ENCODE peak calls at places on chromosomes 5 and 9, in seven cellular contexts. E, O, B, X, U, P and Z are unnamed samples.

GRCh38 chr9:73034962-73035361 is 82.1 kb upstream of the ALDH1A1 start:
- DNase-seq in E (no peak), U (no peak), O (no peak), P (no peak), B (no peak), X (no peak), Z (no peak)

GRCh38 chr5:56012281-56012963 is 17.7 kb upstream of the IL6ST start:
- DNase-seq in X (peak), P (no peak), B (no peak), O (no peak), E (no peak), U (no peak), Z (no peak)

GRCh38 chr5:86861514-86861913 is 243.8 kb downstream of the COX7C start:
- DNase-seq in E (peak), X (no peak), U (peak), O (no peak), B (no peak), P (no peak), Z (peak)

GRCh38 chr9:110284211-110284849 is 28.0 kb upstream of the TXN start:
- DNase-seq in O (no peak), P (no peak), B (no peak), E (no peak), X (no peak), U (no peak), Z (no peak)

GRCh38 chr9:13146838-13147237 is 132.7 kb downstream of the MPDZ start:
- DNase-seq in B (no peak), U (no peak), X (no peak), E (no peak), O (peak), P (no peak), Z (no peak)

GRCh38 chr5:64767959-64768357 is 533 bp downstream of the SREK1IP1 start:
- DNase-seq in P (no peak), X (peak), U (no peak), O (no peak), B (no peak), E (no peak), Z (peak)

GRCh38 chr5:178994580-178995340 is at the start of gene GRM6:
- DNase-seq in U (no peak), X (no peak), B (no peak), P (no peak), E (no peak), O (no peak), Z (no peak)

GRCh38 chr9:127178646-127179632 is 56.5 kb upstream of the ANGPTL2 start:
- DNase-seq in E (no peak), B (peak), P (no peak), O (no peak), U (no peak), X (no peak), Z (no peak)

GRCh38 chr5:108212775-108213346 is 169.0 kb downstream of the FBXL17 start:
- DNase-seq in E (no peak), O (no peak), B (no peak), X (peak), P (no peak), U (no peak), Z (peak)

GRCh38 chr5:106288977-106289376 is 1381.8 kb downstream of the EFNA5 start:
- DNase-seq in P (no peak), O (no peak), E (no peak), U (no peak), X (peak), B (no peak), Z (no peak)

GRCh38 chr5:42620579-42621216 is 135.9 kb upstream of the CCDC152 start:
- DNase-seq in P (no peak), X (no peak), B (no peak), O (no peak), U (no peak), E (no peak), Z (no peak)

GRCh38 chr5:75524071-75524470 is 12.4 kb downstream of the POLK start:
- DNase-seq in P (no peak), E (no peak), X (no peak), B (no peak), O (no peak), U (no peak), Z (no peak)

GRCh38 chr5:148998174-148998797 is 64.6 kb downstream of the SH3TC2 start:
- DNase-seq in B (no peak), E (peak), X (peak), P (no peak), O (peak), U (peak), Z (peak)

GRCh38 chr9:127714020-127714835 is 1.2 kb downstream of the PTRH1 start:
- DNase-seq in B (no peak), X (no peak), E (no peak), P (no peak), U (no peak), O (no peak), Z (no peak)

GRCh38 chr5:174777545-174777944 is 53.2 kb downstream of the MSX2 start:
- DNase-seq in B (no peak), O (no peak), U (no peak), P (no peak), E (no peak), X (no peak), Z (no peak)

GRCh38 chr9:17402309-17402708 is 176.6 kb upstream of the SH3GL2 start:
- DNase-seq in U (no peak), E (no peak), B (no peak), O (peak), X (peak), P (no peak), Z (peak)

GRCh38 chr9:2116073-2116472 is 100.9 kb downstream of the SMARCA2 start:
- DNase-seq in O (no peak), B (no peak), E (peak), X (peak), P (peak), U (no peak), Z (no peak)

GRCh38 chr5:159682623-159683022 is 233.7 kb upstream of the ADRA1B start:
- DNase-seq in X (peak), U (no peak), B (no peak), E (no peak), P (no peak), O (no peak), Z (no peak)

GRCh38 chr9:121736964-121737462 is 85.6 kb downstream of the DAB2IP start:
- DNase-seq in X (no peak), U (no peak), E (no peak), O (no peak), P (no peak), B (no peak), Z (no peak)

GRCh38 chr9:69036319-69036718 is 767 bp downstream of the FXN start:
- DNase-seq in P (no peak), U (no peak), X (peak), B (no peak), E (peak), O (no peak), Z (no peak)

GRCh38 chr5:90709323-90710148 is 150.9 kb downstream of the ADGRV1 start:
- DNase-seq in P (peak), E (peak), B (no peak), O (peak), U (peak), X (peak), Z (peak)

GRCh38 chr5:172096184-172096941 is 89.9 kb upstream of the FBXW11 start:
- DNase-seq in U (no peak), E (no peak), O (no peak), P (no peak), B (peak), X (no peak), Z (no peak)

GRCh38 chr5:135349441-135349840 is 49.6 kb downstream of the MACROH2A1 start:
- DNase-seq in X (no peak), O (no peak), U (no peak), P (no peak), B (no peak), E (no peak), Z (no peak)

GRCh38 chr9:120481842-120482241 is 98.1 kb downstream of the CDK5RAP2 start:
- DNase-seq in P (no peak), E (no peak), O (no peak), X (no peak), B (no peak), U (no peak), Z (no peak)

GRCh38 chr5:78318337-78318736 is 23.8 kb upstream of the AP3B1 start:
- DNase-seq in U (no peak), E (no peak), O (no peak), P (no peak), X (no peak), B (no peak), Z (no peak)

GRCh38 chr9:127162046-127162445 is 39.6 kb upstream of the ANGPTL2 start:
- DNase-seq in O (no peak), B (no peak), X (no peak), U (no peak), E (no peak), P (no peak), Z (no peak)

GRCh38 chr9:125521462-125522327 is 185.3 kb downstream of the MAPKAP1 start:
- DNase-seq in X (peak), P (peak), O (peak), U (no peak), E (no peak), B (no peak), Z (no peak)

GRCh38 chr9:23551171-23551795 is 274.8 kb downstream of the ELAVL2 start:
- DNase-seq in U (no peak), X (no peak), P (no peak), O (no peak), E (peak), B (no peak), Z (peak)

GRCh38 chr9:95903398-95903797 is 27.9 kb downstream of the ERCC6L2 start:
- DNase-seq in X (no peak), P (no peak), B (no peak), O (no peak), E (no peak), U (no peak), Z (no peak)

GRCh38 chr9:38018230-38018963 is 50.6 kb downstream of the SHB start:
- DNase-seq in X (no peak), B (no peak), U (no peak), E (no peak), O (no peak), P (no peak), Z (no peak)

GRCh38 chr9:137107982-137108381 is 6.6 kb downstream of the DPP7 start:
- DNase-seq in X (no peak), E (no peak), U (no peak), O (no peak), P (no peak), B (no peak), Z (no peak)

GRCh38 chr5:180988592-180988991 is at the start of gene BTNL3:
- DNase-seq in P (no peak), X (no peak), U (no peak), E (no peak), B (no peak), O (no peak), Z (no peak)

GRCh38 chr9:682633-683508 is 158.6 kb upstream of the DMRT1 start:
- DNase-seq in X (peak), U (no peak), E (no peak), O (no peak), P (no peak), B (no peak), Z (no peak)

GRCh38 chr5:6504677-6505414 is 56.2 kb downstream of the UBE2QL1 start:
- DNase-seq in P (peak), E (no peak), U (no peak), B (peak), O (peak), X (no peak), Z (no peak)

GRCh38 chr5:156497816-156498215 is 170.9 kb downstream of the SGCD start:
- DNase-seq in X (no peak), O (no peak), P (no peak), U (no peak), B (no peak), E (peak), Z (no peak)

GRCh38 chr9:80175286-80175906 is 603.6 kb downstream of the TLE4 start:
- DNase-seq in X (peak), O (peak), B (no peak), E (peak), U (no peak), P (peak), Z (peak)

GRCh38 chr9:134618163-134618822 is 23.3 kb upstream of the COL5A1 start:
- DNase-seq in E (no peak), P (no peak), U (no peak), B (no peak), O (no peak), X (no peak), Z (no peak)